ENCODE peak calls at places on chromosomes 12 and 14, in six cellular contexts. U is adipocyte, J is iPS DF 19.7, N is SK-N-MC, X is lung, F is GM04504. G is an unnamed sample.

GRCh38 chr12:124927325-124928094 is 13.1 kb upstream of the UBC start:
- DNase-seq in J (no peak), X (peak; percentile 89), U (peak; percentile 92), F (no peak), N (peak; percentile 73), G (peak; percentile 91)

GRCh38 chr12:14773685-14774073 is 29.6 kb downstream of the WBP11 start:
- DNase-seq in N (no peak), F (no peak), J (no peak), U (no peak), X (no peak), G (no peak)

GRCh38 chr14:75077794-75078193 is 8.4 kb downstream of the ZC2HC1C start:
- DNase-seq in J (no peak), X (no peak), U (peak; percentile 41), F (no peak), N (no peak), G (no peak)

GRCh38 chr14:106346534-106347290 is 820.3 kb downstream of the TMEM121 start:
- DNase-seq in X (no peak), J (no peak), F (no peak), N (no peak), U (no peak), G (no peak)

GRCh38 chr12:123928274-123928865 is 44.3 kb downstream of the CCDC92 start:
- DNase-seq in J (no peak), F (no peak), N (no peak), X (no peak), U (no peak), G (no peak)

GRCh38 chr12:96497800-96498199 is 8.4 kb downstream of the CFAP54 start:
- DNase-seq in N (no peak), U (no peak), J (no peak), X (no peak), F (no peak), G (peak; percentile 15)

GRCh38 chr12:114684098-114684869 is at the start of gene TBX3:
- DNase-seq in U (peak; percentile 99), F (peak; percentile 99), N (peak; percentile 97), J (peak; percentile 97), X (peak; percentile 88), G (peak; percentile 100)

GRCh38 chr14:67623114-67623513 is 3.4 kb downstream of the ARG2 start:
- DNase-seq in N (peak; percentile 66), J (no peak), U (peak; percentile 35), X (no peak), F (no peak), G (no peak)

GRCh38 chr12:122040579-122041386 is 19.1 kb downstream of the BCL7A start:
- DNase-seq in J (no peak), X (peak; percentile 67), U (no peak), F (no peak), N (no peak), G (no peak)

GRCh38 chr14:34093878-34094277 is 143.0 kb upstream of the EGLN3 start:
- DNase-seq in N (no peak), J (no peak), F (no peak), X (no peak), U (no peak), G (no peak)

GRCh38 chr14:72603639-72604038 is 290.3 kb downstream of the DPF3 start:
- DNase-seq in U (no peak), N (no peak), X (no peak), J (no peak), F (no peak), G (peak; percentile 46)